ENCODE peak calls at places on chromosomes 4 and X, in four cellular contexts. F is GM13977, S is fibroblast of pulmonary artery, J is neural crest cell. A is an unnamed sample.

GRCh38 chr4:68597489-68597888 is 21.4 kb upstream of the UGT2B17 start:
- DNase-seq in J (no peak), F (no peak), S (no peak), A (no peak)

GRCh38 chrX:69539437-69539836 is 35.3 kb downstream of the NALF2 start:
- DNase-seq in F (no peak), S (no peak), J (no peak), A (no peak)

GRCh38 chr4:118888666-118889312 is at the start of gene SYNPO2:
- DNase-seq in F (peak; percentile 35), J (peak; percentile 53), S (peak; percentile 92), A (no peak)

GRCh38 chrX:131588995-131589394 is 45.1 kb downstream of the OR13H1 start:
- DNase-seq in J (no peak), S (peak; percentile 8), F (no peak), A (no peak)

GRCh38 chr4:96839441-96839840 is 999.5 kb downstream of the PDHA2 start:
- DNase-seq in F (no peak), J (no peak), S (no peak), A (no peak)

GRCh38 chrX:19678941-19679340 is 163.6 kb upstream of the MAP3K15 start:
- DNase-seq in S (no peak), F (no peak), J (no peak), A (peak; percentile 15)

GRCh38 chrX:129577473-129577872 is 37.4 kb downstream of the OCRL start:
- DNase-seq in F (no peak), J (no peak), S (peak; percentile 87), A (no peak)

GRCh38 chrX:148536961-148537360 is 36.5 kb downstream of the AFF2 start:
- DNase-seq in S (no peak), J (no peak), F (no peak), A (no peak)

GRCh38 chrX:133374874-133375387 is 40.4 kb downstream of the GPC4 start:
- DNase-seq in S (no peak), F (no peak), J (no peak), A (no peak)

GRCh38 chrX:115333446-115333845 is 43.9 kb downstream of the LUZP4 start:
- DNase-seq in S (peak; percentile 40), J (no peak), F (no peak), A (no peak)

GRCh38 chr4:177187371-177187770 is 122.3 kb upstream of the NEIL3 start:
- DNase-seq in S (no peak), J (no peak), F (no peak), A (no peak)

GRCh38 chr4:109411964-109412363 is 21.7 kb upstream of the SEC24B start:
- DNase-seq in J (no peak), S (peak; percentile 21), F (no peak), A (no peak)
- TF ChIP-seq CTCF in J (no peak), S (no peak), F (no peak), A (no peak)

GRCh38 chr4:32037391-32037790 is 1317.2 kb downstream of the PCDH7 start:
- DNase-seq in F (no peak), J (no peak), S (no peak), A (no peak)

GRCh38 chr4:32042486-32042885 is 1322.3 kb downstream of the PCDH7 start:
- DNase-seq in F (no peak), S (no peak), J (no peak), A (no peak)
- TF ChIP-seq CTCF in F (no peak), S (no peak), J (no peak), A (no peak)

DNA sequence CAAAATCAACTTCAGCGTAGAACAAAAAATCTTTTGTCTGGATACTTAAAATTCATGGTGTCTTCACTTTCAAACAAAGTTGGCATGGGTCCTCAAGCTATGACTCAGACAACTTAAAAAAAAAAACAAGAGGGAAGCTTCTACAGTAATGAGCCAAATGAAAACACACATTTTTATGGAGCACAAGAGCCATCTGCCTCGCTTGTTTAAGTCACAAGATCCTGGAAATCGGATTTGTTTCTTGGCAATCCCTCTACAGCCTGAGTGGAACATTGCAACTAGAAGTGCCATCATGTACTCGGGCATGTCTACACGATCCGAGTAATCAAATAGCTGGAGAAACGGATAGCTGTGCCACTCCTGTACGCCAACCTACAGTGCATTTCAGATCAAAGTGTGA is 22.6 kb downstream of the LAMP2 start:
- DNase-seq in J (no peak), S (peak; percentile 73), F (no peak), A (no peak)
- TF ChIP-seq CTCF in J (no peak), S (no peak), F (no peak), A (no peak)

DNA sequence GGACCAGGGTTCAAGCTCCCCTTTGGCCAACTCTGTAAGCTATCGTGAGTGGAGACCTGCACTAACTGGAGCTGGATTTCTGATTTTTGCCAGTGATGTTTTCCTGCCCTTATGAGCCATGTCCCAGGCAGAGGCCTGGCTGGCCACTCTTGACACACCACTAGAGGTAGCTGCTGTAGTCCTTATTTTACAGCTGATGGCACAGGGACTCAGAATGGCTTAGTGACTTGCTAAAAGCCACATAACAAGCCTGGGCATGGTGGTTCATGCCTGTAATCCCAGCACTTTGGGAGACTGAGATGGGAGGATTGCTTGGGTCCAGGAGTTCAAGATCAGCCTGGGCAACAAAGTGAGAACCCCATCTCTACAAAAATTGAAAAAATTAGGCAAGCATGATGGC is 33.4 kb downstream of the CYTL1 start:
- DNase-seq in S (no peak), F (no peak), J (no peak), A (no peak)
- TF ChIP-seq CTCF in S (peak; percentile 25), F (no peak), J (no peak), A (no peak)

DNA sequence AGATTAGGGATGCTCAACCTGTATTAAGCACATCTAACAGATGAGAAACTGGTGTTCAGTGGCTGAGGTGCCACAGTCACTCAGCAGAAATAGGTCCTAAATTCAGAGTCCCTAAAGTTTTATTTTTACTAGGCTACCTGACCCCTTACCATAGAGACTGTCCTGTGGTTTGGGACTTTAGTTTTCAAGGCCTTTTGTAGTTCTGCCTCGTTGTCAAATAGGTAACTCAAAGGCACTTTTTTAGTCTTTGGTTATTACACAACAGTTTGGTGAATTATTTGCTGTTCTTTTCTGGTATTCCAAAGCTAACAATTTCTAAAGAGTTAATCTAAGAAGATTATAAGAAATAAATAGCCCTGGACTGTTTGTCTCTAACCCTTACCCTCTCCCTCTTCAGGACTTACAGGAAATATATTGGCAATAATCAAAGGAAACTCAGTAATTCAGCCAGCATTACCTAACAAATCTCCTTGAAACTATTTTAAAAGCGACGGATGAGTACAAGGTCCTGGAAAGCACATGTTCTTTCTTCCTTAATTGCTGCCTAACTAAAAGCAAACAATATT is 12.8 kb upstream of the SERTM2 start:
- DNase-seq in S (no peak), F (no peak), J (no peak), A (no peak)
- TF ChIP-seq CTCF in S (no peak), F (no peak), J (no peak), A (no peak)

GRCh38 chr4:89836897-89837384 is at the start of gene SNCA:
- DNase-seq in F (peak; percentile 32), J (peak; percentile 76), S (peak; percentile 74), A (peak; percentile 19)
- TF ChIP-seq CTCF in F (no peak), J (no peak), S (no peak), A (no peak)

GRCh38 chr4:155799794-155800123 is 40.9 kb downstream of the GUCY1B1 start:
- DNase-seq in F (no peak), S (no peak), J (no peak), A (no peak)

GRCh38 chr4:155794589-155794988 is 35.8 kb downstream of the GUCY1B1 start:
- DNase-seq in J (no peak), F (no peak), S (no peak), A (no peak)

GRCh38 chr4:155799106-155799793 is 40.4 kb downstream of the GUCY1B1 start:
- DNase-seq in F (no peak), S (no peak), J (no peak), A (no peak)

GRCh38 chr4:155800685-155801343 is 42.0 kb downstream of the GUCY1B1 start:
- DNase-seq in S (no peak), J (no peak), F (no peak), A (no peak)

DNA sequence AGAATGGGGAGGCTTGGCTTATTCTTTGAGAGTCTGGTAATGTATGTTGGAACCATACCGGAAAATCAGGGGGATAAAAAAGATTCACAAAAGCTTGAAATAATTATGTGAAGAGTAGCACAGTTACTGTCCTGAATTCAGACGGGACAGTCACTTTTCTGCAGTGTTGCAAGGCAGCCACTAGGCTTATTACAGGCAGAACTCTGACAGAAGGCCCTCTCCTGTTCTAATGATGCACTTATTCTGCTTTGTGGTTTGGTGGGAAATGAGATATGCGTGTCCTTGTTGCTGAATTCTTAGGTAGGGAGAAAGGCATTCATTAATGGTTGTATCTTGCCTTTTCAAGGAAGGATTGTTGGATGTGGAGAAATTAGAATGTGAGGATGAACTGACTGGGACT is 37.2 kb downstream of the GUCY1B1 start:
- DNase-seq in F (no peak), J (no peak), S (peak; percentile 31), A (no peak)
- TF ChIP-seq CTCF in F (peak; percentile 17), J (peak; percentile 60), S (peak; percentile 59), A (no peak)

GRCh38 chr4:22238742-22239141 is 277.1 kb downstream of the ADGRA3 start:
- DNase-seq in S (peak; percentile 5), F (no peak), J (no peak), A (no peak)
- TF ChIP-seq CTCF in S (peak; percentile 34), F (no peak), J (peak; percentile 38), A (no peak)

A was measured in natural killer cell.